ENCODE peak calls at places on chromosomes 2 and 18, in four cellular contexts. F is A549, T is HepG2, L is K562. E is an unnamed sample.

GRCh38 chr2:138632066-138632465 is 130.5 kb downstream of the SPOPL start:
- DNase-seq in F (no peak), T (no peak), L (no peak), E (no peak)

GRCh38 chr18:21054252-21054821 is 57.3 kb downstream of the ROCK1 start:
- DNase-seq in F (no peak), T (no peak), L (no peak), E (no peak)

GRCh38 chr2:26150243-26150642 is 22.6 kb upstream of the GAREM2 start:
- DNase-seq in F (no peak), T (no peak), L (no peak), E (no peak)

GRCh38 chr2:10331033-10331701 is 28.5 kb downstream of the HPCAL1 start:
- DNase-seq in F (peak; percentile 81), T (no peak), L (peak; percentile 64), E (no peak)

GRCh38 chr2:84694088-84694622 is 177.9 kb downstream of the DNAH6 start:
- DNase-seq in F (no peak), T (no peak), L (no peak), E (no peak)

GRCh38 chr2:241965931-241966412 is 96.4 kb downstream of the RTP5 start:
- DNase-seq in F (no peak), T (peak; percentile 18), L (peak; percentile 65), E (no peak)

GRCh38 chr2:105454801-105455485 is 56.1 kb upstream of the FHL2 start:
- DNase-seq in F (peak; percentile 88), T (peak; percentile 55), L (peak; percentile 74), E (no peak)

GRCh38 chr2:168583064-168583709 is 127.1 kb downstream of the CERS6 start:
- DNase-seq in F (no peak), T (no peak), L (no peak), E (no peak)

GRCh38 chr2:174561283-174562275 is 36.0 kb downstream of the WIPF1 start:
- DNase-seq in F (no peak), T (no peak), L (no peak), E (no peak)

GRCh38 chr2:74440005-74440377 is 1.7 kb downstream of the RTKN start:
- DNase-seq in F (no peak), T (peak; percentile 60), L (no peak), E (no peak)

GRCh38 chr18:5073026-5073944 is 123.8 kb downstream of the AKAIN1 start:
- DNase-seq in F (peak; percentile 43), T (peak; percentile 31), L (peak; percentile 52), E (no peak)

GRCh38 chr2:70707706-70708105 is 60.3 kb downstream of the ADD2 start:
- DNase-seq in F (no peak), T (no peak), L (no peak), E (no peak)

GRCh38 chr2:204638795-204639194 is 93.5 kb downstream of the PARD3B start:
- DNase-seq in F (no peak), T (no peak), L (no peak), E (no peak)

GRCh38 chr2:204632410-204632809 is 87.1 kb downstream of the PARD3B start:
- DNase-seq in F (no peak), T (no peak), L (no peak), E (no peak)

GRCh38 chr2:204634564-204634963 is 89.3 kb downstream of the PARD3B start:
- DNase-seq in F (no peak), T (no peak), L (no peak), E (no peak)

GRCh38 chr2:204635478-204635877 is 90.2 kb downstream of the PARD3B start:
- DNase-seq in F (no peak), T (no peak), L (no peak), E (no peak)
- TF ChIP-seq RNF2 in F (no peak), T (no peak), L (no peak), E (no peak)

GRCh38 chr2:232779935-232780334 is 3.6 kb upstream of the KCNJ13 start:
- DNase-seq in F (no peak), T (no peak), L (no peak), E (no peak)
- TF ChIP-seq EP300 in F (no peak), T (no peak), L (no peak), E (no peak)

DNA sequence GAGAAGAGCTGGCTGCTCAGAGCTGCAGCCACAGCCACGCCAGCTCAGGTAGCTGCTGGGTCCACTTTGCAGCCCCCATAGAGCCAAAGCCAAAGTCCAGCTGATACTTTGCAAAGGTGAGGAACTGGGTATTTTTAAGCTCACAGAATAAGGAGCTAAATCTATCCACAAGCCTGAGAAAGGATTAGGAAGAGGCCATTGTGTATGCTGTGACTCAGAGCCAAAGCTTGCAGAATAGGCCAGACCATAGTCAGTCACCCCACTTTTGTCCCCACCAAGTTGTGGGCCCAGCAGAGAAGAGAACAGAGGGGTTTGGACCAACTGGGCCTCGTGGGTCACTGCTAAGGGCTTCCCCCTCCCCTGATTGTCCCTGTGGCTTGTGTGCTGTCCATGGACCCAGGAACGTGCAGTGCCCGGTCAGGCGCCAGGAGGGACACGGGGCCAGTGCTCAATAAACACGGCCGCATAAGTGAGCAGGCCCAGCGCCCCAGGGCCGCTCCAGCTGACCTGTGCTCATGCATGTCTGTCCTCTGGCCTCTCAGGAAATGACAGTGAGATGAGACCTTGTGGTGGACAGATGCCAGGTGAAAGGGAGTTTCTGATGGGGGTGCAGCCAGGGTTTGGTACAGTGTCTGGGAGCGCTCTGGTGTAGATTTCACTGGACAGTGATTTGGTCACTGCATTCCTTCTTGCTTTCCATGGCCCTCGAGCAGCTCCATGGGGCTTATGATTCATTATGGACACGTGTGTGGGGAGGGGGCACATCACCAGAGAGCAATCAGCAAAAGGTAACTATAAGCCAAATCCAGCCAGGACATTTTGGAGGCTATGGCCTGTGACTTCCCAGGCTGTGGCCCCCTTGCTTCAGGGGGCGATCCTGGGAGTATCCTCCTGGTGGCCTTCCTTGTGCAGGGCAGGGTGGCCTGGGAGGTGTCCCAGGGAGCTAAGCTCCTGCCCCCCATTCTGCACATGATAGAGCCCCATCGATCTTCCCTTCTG is 31.3 kb downstream of the MAL start:
- DNase-seq in F (no peak), T (peak; percentile 40), L (no peak), E (no peak)
- TF ChIP-seq RNF2 in F (no peak), T (no peak), L (no peak), E (no peak)

GRCh38 chr2:16750175-16750924 is 84.7 kb upstream of the CYRIA start:
- DNase-seq in F (no peak), T (no peak), L (peak; percentile 55), E (no peak)
- TF ChIP-seq EP300 in F (no peak), T (no peak), L (peak; percentile 77), E (no peak)

DNA sequence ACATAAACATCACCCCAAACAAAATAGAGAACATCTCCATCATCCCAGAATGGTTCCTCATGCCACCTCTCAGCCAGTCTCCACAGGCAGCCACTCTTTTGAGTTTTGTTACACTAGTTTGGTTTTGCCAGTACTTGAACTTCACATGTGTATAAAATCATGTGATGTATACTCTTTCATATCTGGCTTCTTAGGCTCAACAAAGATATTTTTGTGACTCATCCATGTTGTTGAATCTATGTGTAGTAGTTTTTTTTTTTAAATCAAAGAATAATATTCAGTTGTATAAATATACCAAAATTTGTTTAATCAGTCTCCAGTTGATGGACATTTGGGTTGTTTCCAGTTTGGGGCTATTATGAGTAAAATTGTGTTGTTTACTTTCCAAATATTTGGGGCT is 75.9 kb downstream of the PMS1 start:
- DNase-seq in F (no peak), T (no peak), L (no peak), E (no peak)
- TF ChIP-seq RNF2 in F (no peak), T (no peak), L (no peak), E (no peak)

E was measured in H1.